ENCODE peak calls at places on chromosomes 6 and 20, in six cellular contexts. P, I, W, Z, O and L are unnamed samples.

GRCh38 chr6:157184202-157185015 is 138.9 kb downstream of the TMEM242 start:
- DNase-seq in P (peak; percentile 67), I (peak; percentile 84), W (peak; percentile 64), Z (peak; percentile 64), O (peak; percentile 63), L (no peak)

GRCh38 chr6:80077067-80077466 is 29.4 kb upstream of the BCKDHB start:
- DNase-seq in P (no peak), I (no peak), W (no peak), Z (no peak), O (no peak), L (no peak)

GRCh38 chr6:138246650-138247440 is 28.6 kb upstream of the PBOV1 start:
- DNase-seq in P (no peak), I (no peak), W (no peak), Z (no peak), O (no peak), L (no peak)

GRCh38 chr6:29720863-29721262 is 2.4 kb upstream of the HLA-F start:
- DNase-seq in P (peak; percentile 53), I (no peak), W (no peak), Z (no peak), O (no peak), L (no peak)

GRCh38 chr20:43939762-43940121 is 25.1 kb downstream of the TOX2 start:
- DNase-seq in P (no peak), I (no peak), W (no peak), Z (no peak), O (no peak), L (no peak)

GRCh38 chr20:57266251-57267157 is at the start of gene BMP7:
- DNase-seq in P (no peak), I (no peak), W (peak; percentile 14), Z (no peak), O (no peak), L (no peak)

GRCh38 chr20:25222461-25223178 is 25.3 kb upstream of the PYGB start:
- DNase-seq in P (no peak), I (no peak), W (no peak), Z (no peak), O (no peak), L (no peak)

GRCh38 chr6:72524011-72524645 is 97.7 kb upstream of the KCNQ5 start:
- DNase-seq in P (no peak), I (no peak), W (no peak), Z (no peak), O (no peak), L (no peak)

GRCh38 chr6:37535701-37536461 is 36.2 kb upstream of the CCDC167 start:
- DNase-seq in P (no peak), I (no peak), W (no peak), Z (no peak), O (no peak), L (peak; percentile 75)

GRCh38 chr20:48294196-48294595 is 508.9 kb upstream of the SULF2 start:
- DNase-seq in P (no peak), I (no peak), W (no peak), Z (no peak), O (no peak), L (no peak)

GRCh38 chr20:12287575-12287974 is 369.9 kb downstream of the BTBD3 start:
- DNase-seq in P (no peak), I (no peak), W (peak; percentile 76), Z (no peak), O (no peak), L (no peak)

GRCh38 chr6:133923938-133924593 is 29.0 kb upstream of the TBPL1 start:
- DNase-seq in P (peak; percentile 44), I (peak; percentile 58), W (peak; percentile 67), Z (peak; percentile 25), O (peak; percentile 75), L (no peak)

GRCh38 chr20:39123161-39123560 is 161.0 kb downstream of the DHX35 start:
- DNase-seq in P (no peak), I (no peak), W (no peak), Z (no peak), O (no peak), L (no peak)

GRCh38 chr20:8642247-8642646 is 426.6 kb upstream of the PLCB4 start:
- DNase-seq in P (no peak), I (no peak), W (no peak), Z (no peak), O (no peak), L (no peak)

GRCh38 chr6:123805921-123806320 is 2.3 kb downstream of the NKAIN2 start:
- DNase-seq in P (no peak), I (no peak), W (no peak), Z (no peak), O (no peak), L (no peak)

GRCh38 chr6:130029163-130029562 is 10.8 kb downstream of the L3MBTL3 start:
- DNase-seq in P (peak; percentile 23), I (no peak), W (no peak), Z (no peak), O (no peak), L (no peak)

GRCh38 chr20:63682384-63683139 is 13.9 kb upstream of the TNFRSF6B start:
- DNase-seq in P (no peak), I (peak; percentile 51), W (peak; percentile 100), Z (peak; percentile 69), O (peak; percentile 80), L (no peak)

GRCh38 chr20:52105573-52106422 is 85.8 kb downstream of the ZFP64 start:
- DNase-seq in P (no peak), I (no peak), W (no peak), Z (no peak), O (no peak), L (no peak)

GRCh38 chr20:63895886-63896135 is 885 bp downstream of the DNAJC5 start:
- DNase-seq in P (no peak), I (no peak), W (no peak), Z (no peak), O (no peak), L (no peak)

GRCh38 chr20:50095476-50096078 is 17.4 kb downstream of the UBE2V1 start:
- DNase-seq in P (no peak), I (no peak), W (no peak), Z (no peak), O (no peak), L (no peak)
- H3K36me3 ChIP-seq in P (peaks cover 14% of the 10 kb centered on the region), I (no peaks in the 10 kb centered on the region), W (peaks cover 15% of the 10 kb centered on the region), Z (peaks cover 31% of the 10 kb centered on the region), O (no peaks in the 10 kb centered on the region), L (peaks cover 10% of the 10 kb centered on the region)

DNA sequence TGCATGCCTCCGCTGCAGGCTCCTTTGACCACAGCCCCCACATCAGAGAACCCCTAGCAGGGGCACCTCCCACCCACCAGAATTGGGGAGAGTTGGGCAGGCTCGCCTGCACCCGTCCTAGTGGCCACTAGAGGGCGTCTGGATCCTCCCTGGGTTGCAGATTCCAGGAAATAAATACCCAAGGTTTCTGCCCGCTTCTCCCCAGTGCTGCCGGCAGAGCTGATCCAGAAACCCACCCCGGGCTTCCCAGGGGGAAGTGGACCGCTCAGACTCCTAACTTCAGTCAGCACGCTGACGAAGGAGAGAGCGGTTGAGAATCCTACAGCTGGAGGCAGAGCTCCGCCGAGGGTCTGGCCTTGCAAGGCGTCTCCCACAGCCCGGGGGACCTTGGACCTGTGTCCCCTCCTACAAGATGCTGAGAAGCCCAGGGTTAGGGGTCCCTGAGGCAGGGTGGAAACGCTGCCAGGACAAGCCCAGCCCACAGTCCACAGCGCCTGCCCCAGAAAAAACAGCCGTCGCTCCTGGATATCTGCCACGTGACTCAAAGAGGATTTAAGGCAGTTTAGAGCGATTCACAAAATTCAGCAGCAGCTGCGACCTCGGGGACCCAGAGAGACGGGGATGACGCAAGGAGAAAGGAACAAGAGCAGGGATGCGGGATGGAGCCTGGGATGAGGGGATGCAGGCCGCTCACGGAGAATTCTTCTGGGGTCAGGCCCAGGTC is 32.6 kb upstream of the PHACTR3 start:
- DNase-seq in P (peak; percentile 52), I (peak; percentile 82), W (peak; percentile 18), Z (peak; percentile 67), O (peak; percentile 54), L (peak; percentile 43)
- H3K4me3 ChIP-seq in P (peak overlapping the region; percentile 51), I (peak overlapping the region; percentile 26), W (no peak overlapping the region), Z (peak overlapping the region; percentile 63), O (peak overlapping the region; percentile 59), L (peak overlapping the region; percentile 24)

DNA sequence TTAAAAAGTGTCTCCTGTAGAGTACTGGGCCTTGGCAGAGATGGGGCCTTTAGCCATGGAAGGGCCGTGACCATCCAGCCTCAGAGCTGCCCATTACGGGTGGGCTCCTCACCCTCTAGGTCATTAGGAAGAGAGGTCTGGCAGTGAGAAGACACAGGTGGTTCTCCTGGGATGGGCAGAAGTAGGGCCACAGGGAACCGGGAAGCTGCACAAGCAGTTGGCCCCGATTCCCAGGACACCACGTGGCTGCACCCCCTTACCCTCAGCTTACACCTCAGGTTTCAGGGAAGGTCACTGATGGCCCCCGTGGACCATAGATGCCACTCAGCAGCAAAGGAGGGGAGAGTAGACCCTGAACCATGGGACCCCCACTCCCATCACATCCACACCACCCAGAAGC is 1.6 kb downstream of the RAET1G start:
- DNase-seq in P (no peak), I (peak; percentile 16), W (no peak), Z (no peak), O (no peak), L (no peak)
- H3K27me3 ChIP-seq in P (peaks cover 26% of the 10 kb centered on the region), I (no peaks in the 10 kb centered on the region), W (peaks cover 46% of the 10 kb centered on the region), Z (peaks cover 19% of the 10 kb centered on the region), O (no peaks in the 10 kb centered on the region), L (peaks cover 3% of the 10 kb centered on the region)

GRCh38 chr20:17952692-17953684 is 15.6 kb downstream of the SNX5 start:
- DNase-seq in P (no peak), I (no peak), W (no peak), Z (no peak), O (no peak), L (no peak)
- H3K36me3 ChIP-seq in P (peaks cover 58% of the 10 kb centered on the region), I (no peaks in the 10 kb centered on the region), W (peaks cover 58% of the 10 kb centered on the region), Z (peaks cover 84% of the 10 kb centered on the region), O (no peaks in the 10 kb centered on the region), L (peaks cover 35% of the 10 kb centered on the region)

DNA sequence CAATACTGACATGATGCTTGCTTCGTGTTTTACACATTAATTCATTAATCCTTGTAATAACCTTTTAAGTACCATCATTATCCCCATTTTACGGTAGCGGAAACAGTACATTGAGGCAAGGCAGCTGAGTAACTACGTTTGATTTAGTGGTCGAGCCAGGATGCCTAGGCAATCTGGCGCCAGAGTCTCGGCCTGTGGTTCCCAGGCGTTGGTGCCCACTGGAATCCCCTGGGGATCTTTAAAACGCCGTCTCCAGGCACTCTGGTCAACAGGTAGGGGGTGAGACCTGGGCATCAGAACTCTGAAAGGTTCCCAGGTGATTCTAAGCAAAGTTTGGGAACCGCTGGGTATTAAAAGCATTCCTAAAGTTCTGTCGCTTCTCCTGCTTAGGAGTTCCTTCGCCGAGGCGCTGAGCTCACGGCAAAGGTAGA is 998 bp downstream of the DTNBP1 start:
- DNase-seq in P (no peak), I (no peak), W (no peak), Z (no peak), O (no peak), L (no peak)
- H3K4me3 ChIP-seq in P (peak overlapping the region; percentile 76), I (peak overlapping the region; percentile 72), W (peak overlapping the region; percentile 86), Z (peak overlapping the region; percentile 93), O (peak overlapping the region; percentile 92), L (peak overlapping the region; percentile 87)

DNA sequence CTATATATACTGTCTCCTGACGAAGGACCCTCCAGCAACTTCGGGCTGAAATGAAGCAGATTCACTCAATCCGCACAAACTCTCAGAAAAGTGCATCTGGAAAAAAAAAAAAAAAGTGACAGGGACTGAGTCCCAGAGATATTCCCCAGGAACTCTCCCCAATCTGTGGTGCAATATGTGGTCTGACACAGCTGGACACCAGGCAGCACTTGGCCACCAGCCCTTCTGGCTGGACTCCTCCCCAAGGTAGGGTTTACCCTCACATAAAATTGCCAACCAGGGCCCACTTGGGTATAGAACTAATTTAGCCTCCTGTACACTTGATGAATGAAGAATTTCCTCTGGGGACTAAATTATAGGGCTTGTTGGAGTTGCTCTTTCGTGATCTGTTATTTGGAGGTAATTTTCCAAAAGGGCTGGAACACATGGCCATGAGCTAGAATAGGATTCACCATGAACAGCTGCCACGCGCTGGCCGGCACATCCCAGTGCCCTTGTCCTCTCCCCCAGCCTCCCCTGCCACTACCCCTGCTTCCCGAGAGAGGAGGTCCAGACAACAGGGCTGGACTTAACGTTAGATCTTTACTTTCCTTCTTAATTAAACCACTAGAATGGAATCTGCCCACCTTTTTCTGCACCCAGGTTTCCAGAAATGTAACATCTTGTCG is 379.2 kb downstream of the BMP2 start:
- DNase-seq in P (no peak), I (no peak), W (no peak), Z (no peak), O (no peak), L (no peak)
- H3K27me3 ChIP-seq in P (no peaks in the 10 kb centered on the region), I (no peaks in the 10 kb centered on the region), W (no peaks in the 10 kb centered on the region), Z (no peaks in the 10 kb centered on the region), O (no peaks in the 10 kb centered on the region), L (no peaks in the 10 kb centered on the region)